ENCODE peak calls at places on chromosomes 7 and 10, in nine cellular contexts. F is GM12865, L is fibroblast of pulmonary artery, Z is left lung, W is AG04450, M is activated B cell treated with CpG ODN at 0.5 μM for 24 hours, G is adrenal gland, S is A549, B is cardiac muscle cell. K is an unnamed sample.

GRCh38 chr10:87734987-87735827 is 75.5 kb downstream of the PAPSS2 start:
- DNase-seq in B (peak), Z (no peak), F (peak), S (peak), L (peak), G (no peak), W (peak), M (no peak), K (peak)

GRCh38 chr7:128427289-128427891 is 17.6 kb upstream of the IMPDH1 start:
- DNase-seq in F (peak), M (no peak), W (no peak), Z (no peak), B (peak), S (peak), G (no peak), L (peak), K (peak)

GRCh38 chr10:84352251-84352842 is 24.0 kb downstream of the CCSER2 start:
- DNase-seq in B (peak), Z (peak), W (no peak), G (peak), F (peak), M (no peak), L (peak), S (peak), K (peak)

GRCh38 chr7:154627571-154628290 is 375.2 kb downstream of the PAXIP1 start:
- DNase-seq in W (no peak), S (no peak), L (no peak), F (no peak), Z (no peak), M (no peak), B (no peak), G (no peak), K (no peak)

GRCh38 chr10:86951184-86951761 is 6.1 kb downstream of the MMRN2 start:
- DNase-seq in M (no peak), W (no peak), S (no peak), G (peak), B (no peak), F (no peak), L (no peak), Z (no peak), K (no peak)

GRCh38 chr7:34133356-34133982 is 228.1 kb downstream of the BMPER start:
- DNase-seq in B (no peak), W (peak), Z (no peak), S (peak), L (peak), M (no peak), F (no peak), G (no peak), K (peak)

GRCh38 chr10:76051007-76051936 is 619.8 kb downstream of the LRMDA start:
- DNase-seq in W (no peak), F (no peak), L (no peak), S (no peak), G (no peak), Z (no peak), M (no peak), B (peak), K (no peak)

GRCh38 chr7:2487586-2488271 is 11.5 kb upstream of the GRIFIN start:
- DNase-seq in G (no peak), S (no peak), L (no peak), Z (no peak), F (no peak), M (no peak), W (no peak), B (no peak), K (peak)

GRCh38 chr7:149854611-149855367 is 16.6 kb downstream of the ZNF862 start:
- DNase-seq in L (peak), Z (peak), G (peak), M (no peak), W (no peak), F (no peak), B (peak), S (no peak), K (no peak)

GRCh38 chr10:43075612-43076003 is 1.3 kb upstream of the RET start:
- DNase-seq in G (peak), M (no peak), W (no peak), B (no peak), S (peak), Z (no peak), L (no peak), F (no peak), K (peak)
- TF ChIP-seq CTCF in G (no peak), M (no peak), W (no peak), B (peak), S (peak), Z (no peak), L (peak), F (peak), K (peak)

GRCh38 chr7:17009007-17009719 is 127.4 kb upstream of the AGR3 start:
- DNase-seq in G (no peak), B (no peak), L (peak), F (peak), Z (no peak), W (no peak), S (peak), M (no peak), K (peak)
- TF ChIP-seq CTCF in G (peak), B (peak), L (peak), F (peak), Z (peak), W (peak), S (peak), M (peak), K (peak)

DNA sequence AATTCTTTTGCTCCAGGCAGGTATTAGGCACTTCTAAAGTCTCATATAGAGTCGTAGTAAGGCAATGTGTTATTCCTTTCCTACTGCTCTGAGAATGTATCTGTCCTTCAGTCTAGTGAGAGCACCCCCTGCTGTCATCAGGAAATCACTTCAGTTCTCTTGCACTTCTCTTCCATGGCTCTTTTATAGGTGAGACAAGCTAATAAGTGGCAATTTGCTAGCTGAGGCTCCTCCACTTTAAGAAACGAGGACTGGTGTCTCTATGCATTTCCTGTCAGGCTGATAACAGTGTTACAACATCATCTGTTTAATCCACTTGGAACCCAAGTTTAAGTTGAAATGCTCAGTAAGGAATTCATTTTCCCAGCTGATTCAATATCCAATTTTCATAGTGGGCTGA is 350.6 kb downstream of the TFEC start:
- DNase-seq in F (peak), Z (no peak), L (peak), W (no peak), B (peak), M (no peak), G (no peak), S (peak), K (peak)
- TF ChIP-seq CTCF in F (peak), Z (peak), L (peak), W (peak), B (peak), M (no peak), G (peak), S (peak), K (peak)

GRCh38 chr10:79150444-79150754 is 81.6 kb downstream of the ZMIZ1 start:
- DNase-seq in W (no peak), S (no peak), G (no peak), F (no peak), B (no peak), L (no peak), M (no peak), Z (no peak), K (no peak)

GRCh38 chr10:79149662-79150443 is 81.1 kb downstream of the ZMIZ1 start:
- DNase-seq in F (peak), G (peak), Z (peak), B (no peak), L (peak), W (no peak), M (no peak), S (peak), K (peak)

GRCh38 chr10:79147796-79148451 is 79.2 kb downstream of the ZMIZ1 start:
- DNase-seq in M (no peak), S (no peak), G (no peak), L (no peak), F (no peak), B (no peak), Z (no peak), W (no peak), K (no peak)

GRCh38 chr10:79148452-79149344 is 79.9 kb downstream of the ZMIZ1 start:
- DNase-seq in Z (peak), S (peak), L (no peak), W (no peak), G (peak), F (no peak), M (no peak), B (no peak), K (peak)

GRCh38 chr10:79149345-79149661 is 80.5 kb downstream of the ZMIZ1 start:
- DNase-seq in F (no peak), W (no peak), S (no peak), L (no peak), B (no peak), G (no peak), Z (no peak), M (no peak), K (no peak)
- TF ChIP-seq CTCF in F (no peak), W (no peak), S (no peak), L (no peak), B (no peak), G (no peak), Z (no peak), M (no peak), K (no peak)

GRCh38 chr7:75951506-75951905 is 36.6 kb downstream of the POR start:
- DNase-seq in M (no peak), Z (peak), B (no peak), L (peak), S (peak), F (no peak), W (peak), G (peak), K (peak)

GRCh38 chr7:75953918-75954317 is 39.0 kb downstream of the POR start:
- DNase-seq in L (no peak), F (no peak), W (no peak), S (no peak), G (no peak), M (no peak), B (no peak), Z (no peak), K (no peak)

GRCh38 chr7:75948179-75948578 is 33.2 kb downstream of the POR start:
- DNase-seq in B (no peak), S (no peak), G (no peak), W (no peak), F (no peak), M (no peak), Z (no peak), L (no peak), K (no peak)

GRCh38 chr7:75953431-75953830 is 38.5 kb downstream of the POR start:
- DNase-seq in W (no peak), S (no peak), B (no peak), Z (no peak), L (no peak), F (no peak), M (no peak), G (no peak), K (no peak)

DNA sequence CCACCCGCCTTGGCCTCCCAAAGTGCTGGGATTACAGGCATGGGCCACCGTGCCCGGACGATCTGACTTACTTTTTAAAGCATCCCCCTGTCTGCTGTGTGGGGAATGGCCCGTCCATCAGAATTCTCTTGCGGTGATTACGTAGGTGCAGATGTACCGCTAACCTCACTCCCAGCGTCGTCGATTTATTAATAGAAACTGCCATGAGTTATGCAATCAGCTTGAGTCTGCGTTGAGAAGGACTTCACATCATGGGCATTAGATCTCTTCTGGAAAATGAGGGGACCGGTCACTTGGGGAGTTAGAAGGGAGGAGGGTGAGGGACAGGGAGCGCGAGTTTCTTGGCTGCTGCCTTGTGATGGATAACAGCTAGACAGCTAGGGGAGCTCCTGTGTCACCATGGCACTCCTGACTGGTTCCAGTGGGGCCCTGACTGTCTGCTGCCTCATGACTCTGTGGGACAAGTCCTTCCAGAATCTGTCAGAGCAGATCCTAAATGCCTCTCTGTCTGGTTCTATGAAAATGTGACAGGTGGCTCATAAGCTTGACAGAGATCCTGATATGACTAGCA is 35.2 kb downstream of the POR start:
- DNase-seq in G (peak), S (no peak), L (no peak), M (no peak), W (no peak), B (peak), Z (peak), F (no peak), K (peak)
- TF ChIP-seq CTCF in G (peak), S (no peak), L (no peak), M (no peak), W (no peak), B (no peak), Z (no peak), F (no peak), K (no peak)

GRCh38 chr10:52488606-52489485 is 174.8 kb downstream of the DKK1 start:
- DNase-seq in L (peak), Z (no peak), M (no peak), B (peak), G (no peak), W (no peak), S (peak), F (peak), K (peak)
- TF ChIP-seq CTCF in L (peak), Z (peak), M (no peak), B (peak), G (peak), W (peak), S (peak), F (peak), K (peak)

GRCh38 chr7:8040768-8041369 is 72.3 kb downstream of the GLCCI1 start:
- DNase-seq in F (no peak), G (no peak), M (no peak), W (no peak), B (no peak), Z (no peak), S (no peak), L (no peak), K (no peak)

GRCh38 chr7:8035190-8035589 is 66.6 kb downstream of the GLCCI1 start:
- DNase-seq in B (no peak), S (no peak), G (no peak), W (no peak), F (no peak), L (no peak), M (no peak), Z (no peak), K (no peak)

GRCh38 chr7:8037151-8037550 is 68.6 kb downstream of the GLCCI1 start:
- DNase-seq in F (no peak), B (no peak), L (no peak), G (no peak), W (no peak), Z (no peak), M (no peak), S (no peak), K (peak)

GRCh38 chr7:8035647-8036518 is 67.3 kb downstream of the GLCCI1 start:
- DNase-seq in M (no peak), L (peak), B (peak), G (no peak), F (peak), Z (no peak), S (peak), W (peak), K (peak)
- TF ChIP-seq CTCF in M (no peak), L (peak), B (peak), G (no peak), F (peak), Z (peak), S (peak), W (peak), K (peak)

GRCh38 chr7:37234928-37235327 is 213.7 kb downstream of the ELMO1 start:
- DNase-seq in B (peak), W (no peak), Z (no peak), S (peak), M (no peak), G (no peak), F (peak), L (peak), K (peak)
- TF ChIP-seq CTCF in B (peak), W (no peak), Z (peak), S (peak), M (no peak), G (peak), F (peak), L (peak), K (peak)

K was measured in cardiac fibroblast.